ENCODE peak calls at places on chromosomes 16 and 17, in eight cellular contexts. U is AG04450; O is IMR-90; V is breast epithelium; R is mammary epithelial cell; X is CD8-positive, alpha-beta T cell; D is ascending aorta; W is body of pancreas. I is an unnamed sample.

GRCh38 chr17:28500712-28501379 is 5.3 kb upstream of the FOXN1 start:
- DNase-seq in V (no peak), U (no peak), X (no peak), D (no peak), W (no peak), R (no peak), O (no peak), I (peak)

GRCh38 chr17:46831573-46832305 is 13.2 kb upstream of the WNT3 start:
- DNase-seq in W (no peak), V (no peak), R (no peak), X (no peak), U (no peak), D (no peak), O (no peak), I (no peak)

GRCh38 chr16:1790261-1790610 is 3.3 kb downstream of the IGFALS start:
- DNase-seq in U (no peak), O (no peak), R (no peak), V (no peak), W (no peak), D (no peak), X (no peak), I (no peak)

GRCh38 chr17:82963104-82963950 is 116.1 kb upstream of the METRNL start:
- DNase-seq in U (peak), R (peak), V (peak), D (no peak), O (peak), W (peak), X (peak), I (peak)

GRCh38 chr16:88686062-88686438 is 257 bp downstream of the SNAI3 start:
- DNase-seq in O (no peak), U (no peak), V (no peak), X (peak), R (no peak), W (peak), D (no peak), I (peak)

GRCh38 chr17:81651692-81652091 is 4.7 kb downstream of the PDE6G start:
- DNase-seq in R (peak), D (no peak), V (no peak), O (peak), X (no peak), W (peak), U (peak), I (no peak)

GRCh38 chr17:73283841-73284282 is 22.2 kb upstream of the CPSF4L start:
- DNase-seq in D (no peak), V (no peak), W (no peak), X (no peak), U (no peak), R (no peak), O (no peak), I (no peak)

GRCh38 chr16:30924086-30924714 is 828 bp downstream of the FBXL19 start:
- DNase-seq in V (no peak), O (no peak), W (no peak), X (no peak), D (no peak), R (no peak), U (no peak), I (no peak)

GRCh38 chr16:1871974-1872635 is at the start of gene MEIOB:
- DNase-seq in D (no peak), R (no peak), X (peak), U (no peak), W (peak), V (no peak), O (no peak), I (peak)

GRCh38 chr16:4330277-4330882 is 14.5 kb downstream of the GLIS2 start:
- DNase-seq in U (no peak), V (peak), D (no peak), X (peak), R (peak), O (peak), W (peak), I (peak)

GRCh38 chr17:33944412-33944811 is 310.7 kb upstream of the CCL2 start:
- DNase-seq in V (no peak), D (no peak), R (no peak), X (no peak), O (no peak), W (no peak), U (no peak), I (no peak)

GRCh38 chr17:79583475-79583874 is 27.4 kb downstream of the RBFOX3 start:
- DNase-seq in W (no peak), O (no peak), U (no peak), R (no peak), D (no peak), V (no peak), X (no peak), I (no peak)

GRCh38 chr16:1494129-1494640 is 1.0 kb downstream of the TELO2 start:
- DNase-seq in D (no peak), X (no peak), U (peak), V (no peak), W (no peak), O (peak), R (peak), I (peak)

GRCh38 chr17:47948706-47949196 is 7.4 kb downstream of the PNPO start:
- DNase-seq in X (no peak), V (peak), R (peak), W (peak), O (no peak), D (no peak), U (no peak), I (no peak)

GRCh38 chr16:83206426-83206825 is 579.7 kb downstream of the CDH13 start:
- DNase-seq in U (no peak), W (no peak), O (no peak), V (no peak), R (peak), D (no peak), X (no peak), I (no peak)

GRCh38 chr17:50686494-50687199 is 21.1 kb downstream of the ANKRD40 start:
- DNase-seq in U (no peak), X (no peak), W (peak), O (peak), V (no peak), R (no peak), D (peak), I (peak)

GRCh38 chr17:61338000-61338864 is 61.4 kb upstream of the TBX2 start:
- DNase-seq in R (peak), O (peak), X (no peak), W (no peak), V (no peak), D (no peak), U (no peak), I (no peak)

GRCh38 chr17:5184284-5184683 is 7.4 kb downstream of the ZNF594 start:
- DNase-seq in O (no peak), U (no peak), W (no peak), X (no peak), R (no peak), D (no peak), V (no peak), I (no peak)

GRCh38 chr17:5179003-5179402 is 12.7 kb downstream of the ZNF594 start:
- DNase-seq in U (no peak), W (no peak), R (no peak), V (no peak), D (no peak), X (no peak), O (no peak), I (peak)

GRCh38 chr17:5181509-5182305 is 10.0 kb downstream of the ZNF594 start:
- DNase-seq in W (no peak), V (no peak), D (no peak), O (no peak), U (no peak), R (no peak), X (no peak), I (no peak)

GRCh38 chr17:5183410-5183793 is 8.3 kb downstream of the ZNF594 start:
- DNase-seq in U (no peak), V (no peak), X (no peak), O (no peak), W (no peak), D (no peak), R (no peak), I (no peak)

DNA sequence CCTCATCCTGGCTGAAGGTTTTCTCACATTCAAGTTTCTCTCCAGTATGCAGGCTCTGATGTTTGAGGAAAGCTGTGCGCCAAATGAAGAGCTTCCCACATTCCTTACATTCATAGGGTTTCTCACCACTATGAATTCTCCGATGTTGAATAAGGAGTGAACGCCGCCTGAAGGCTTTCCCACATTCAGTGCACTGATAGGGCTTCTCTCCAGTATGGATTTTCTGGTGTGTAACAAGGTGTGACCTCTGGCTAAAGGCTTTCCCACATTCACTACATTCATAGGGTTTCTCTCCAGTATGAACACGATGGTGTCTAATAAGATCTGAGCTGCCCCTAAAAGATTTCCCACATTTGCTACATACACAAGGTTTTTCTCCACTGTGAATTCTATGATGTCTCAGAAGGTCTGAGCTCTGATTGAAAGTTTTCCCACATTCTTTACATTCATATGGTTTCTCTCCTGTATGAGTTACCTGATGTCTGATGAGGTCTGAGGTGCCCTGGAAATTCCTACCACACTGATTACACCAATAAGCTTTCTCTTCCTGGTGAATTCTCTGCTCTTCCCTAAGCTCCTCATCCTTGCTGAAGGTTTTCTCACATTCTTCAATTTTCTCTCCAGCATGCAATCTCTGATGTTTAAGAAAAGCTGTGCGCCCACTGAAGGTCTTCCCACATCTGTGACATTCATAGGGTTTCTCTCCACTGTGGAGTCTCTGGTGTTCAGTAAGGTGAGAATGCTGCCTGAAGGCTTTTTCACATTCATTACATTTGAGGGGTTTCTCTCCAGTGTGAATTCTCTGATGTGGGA is 8.9 kb downstream of the ZNF594 start:
- DNase-seq in D (no peak), R (no peak), O (no peak), V (no peak), X (no peak), W (no peak), U (no peak), I (no peak)
- H3K4me3 ChIP-seq in D (no peak), R (no peak), O (no peak), V (no peak), X (peak), W (no peak), U (no peak), I (no peak)

GRCh38 chr16:3017806-3018506 is at the start of gene CLDN6:
- DNase-seq in R (no peak), U (no peak), W (no peak), D (no peak), O (no peak), X (peak), V (no peak), I (no peak)
- TF ChIP-seq CTCF in R (no peak), U (peak), W (peak), D (no peak), O (peak), X (no peak), V (no peak), I (peak)

DNA sequence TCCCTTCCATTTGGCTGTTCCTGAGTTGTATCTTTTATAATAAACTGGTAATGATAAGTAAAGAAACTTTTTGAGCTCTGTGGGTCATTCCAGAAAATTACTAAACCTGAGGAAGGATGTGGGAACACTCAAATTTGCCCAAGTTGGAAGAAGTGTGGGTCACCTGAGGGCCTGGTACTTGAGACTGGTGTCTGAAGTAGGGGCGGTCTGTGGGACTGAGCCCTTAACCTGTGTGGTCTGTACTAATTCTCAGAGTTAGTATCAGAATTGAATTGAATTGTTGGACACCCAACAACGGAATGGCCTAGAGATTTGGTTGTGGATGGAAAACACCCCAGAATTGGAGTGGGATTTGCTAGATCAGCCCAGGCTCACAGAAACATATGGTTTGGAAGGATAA is 43.1 kb downstream of the IKZF3 start:
- DNase-seq in V (no peak), W (no peak), D (no peak), O (no peak), R (no peak), U (no peak), X (no peak), I (no peak)
- H3K27ac ChIP-seq in V (no peak), W (no peak), D (no peak), O (no peak), R (no peak), U (peak), X (no peak), I (no peak)

DNA sequence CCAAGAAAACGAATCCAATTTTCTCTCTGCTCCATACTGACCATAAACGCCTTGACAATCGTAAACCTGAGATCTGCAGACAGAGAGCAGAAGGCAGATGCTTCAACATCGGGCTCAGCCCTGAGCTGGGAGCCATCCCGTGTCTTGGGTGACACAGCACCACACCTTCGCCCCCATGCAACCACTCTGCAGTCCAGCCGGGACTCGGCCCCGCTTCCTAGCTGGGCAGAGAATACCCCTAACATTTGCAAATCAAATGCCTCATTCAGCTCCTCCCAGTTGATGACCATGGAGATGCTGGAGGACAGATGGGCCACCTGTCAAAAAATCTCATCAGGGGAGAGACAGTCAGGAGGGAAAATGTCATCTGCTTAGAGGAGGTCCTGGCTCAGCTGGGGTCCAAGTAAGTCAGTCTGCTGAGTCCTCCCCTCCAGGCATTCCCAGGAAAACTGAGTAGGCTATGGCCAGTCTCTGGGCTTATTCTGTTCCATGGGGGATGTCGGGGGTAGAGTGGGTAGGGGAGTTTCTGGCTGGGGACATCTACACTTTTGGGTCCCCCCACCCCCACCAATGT is 158.8 kb downstream of the AXIN2 start:
- DNase-seq in O (no peak), R (no peak), W (no peak), V (no peak), X (no peak), D (no peak), U (no peak), I (peak)
- H3K4me3 ChIP-seq in O (no peak), R (no peak), W (no peak), V (no peak), X (no peak), D (no peak), U (no peak), I (no peak)

GRCh38 chr17:781920-782731 is at the start of the genes GLOD4 and MRM3:
- DNase-seq in O (peak), R (peak), V (peak), U (peak), D (peak), X (peak), W (peak), I (peak)
- TF ChIP-seq CTCF in O (no peak), R (no peak), V (peak), U (no peak), D (peak), X (no peak), W (peak), I (peak)

I was measured in upper lobe of left lung.